ENCODE peak calls at places on chromosomes 11 and 22, in seven cellular contexts. K is NCI-H1930; J is T-cell; F is stimulated activated CD8-positive, alpha-beta memory T cell treated with anti-CD3 and anti-CD28 coated beads, Interleukin-15, amount 100 ng/mL, for 24 hours; D is CD4-positive, alpha-beta T cell; N is GM04503; P is SJSA1. A is an unnamed sample.

GRCh38 chr11:120744016-120744994 is 232.8 kb downstream of the GRIK4 start:
- DNase-seq in N (no peak), K (no peak), P (no peak), D (no peak), F (no peak), J (no peak), A (no peak)

GRCh38 chr11:29184939-29185890 is 831.6 kb downstream of the KCNA4 start:
- DNase-seq in N (peak; percentile 95), P (peak; percentile 89), J (no peak), K (no peak), D (no peak), F (no peak), A (peak; percentile 78)

GRCh38 chr11:65493367-65494176 is 5.3 kb upstream of the MALAT1 start:
- DNase-seq in P (peak; percentile 84), K (no peak), D (no peak), N (peak; percentile 97), F (no peak), J (no peak), A (peak; percentile 88)

GRCh38 chr22:38215156-38216038 is 13.6 kb downstream of the MAFF start:
- DNase-seq in F (no peak), P (no peak), J (no peak), N (no peak), K (no peak), D (no peak), A (no peak)

GRCh38 chr22:41847300-41847699 is 14.4 kb downstream of the SREBF2 start:
- DNase-seq in J (no peak), K (no peak), D (no peak), F (no peak), P (no peak), N (no peak), A (no peak)

GRCh38 chr11:128784059-128784804 is 82.9 kb downstream of the KCNJ1 start:
- DNase-seq in K (peak; percentile 69), N (no peak), P (no peak), J (no peak), F (no peak), D (no peak), A (no peak)

GRCh38 chr22:41094036-41094435 is 1.6 kb downstream of the EP300 start:
- DNase-seq in J (no peak), D (no peak), K (no peak), N (no peak), F (no peak), P (peak; percentile 28), A (peak; percentile 23)

GRCh38 chr11:76640540-76640939 is 30.0 kb downstream of the LRRC32 start:
- DNase-seq in F (no peak), K (no peak), N (no peak), P (no peak), D (no peak), J (no peak), A (no peak)

GRCh38 chr11:2898366-2899079 is 12.9 kb upstream of the CDKN1C start:
- DNase-seq in N (peak; percentile 54), K (no peak), P (peak; percentile 71), F (no peak), J (peak; percentile 36), D (peak; percentile 54), A (peak; percentile 73)

GRCh38 chr11:82823635-82824614 is 76.3 kb downstream of the PRCP start:
- DNase-seq in P (no peak), J (no peak), F (no peak), N (no peak), D (no peak), K (no peak), A (no peak)

GRCh38 chr11:110182886-110183285 is 89.7 kb downstream of the ZC3H12C start:
- DNase-seq in N (no peak), J (no peak), D (no peak), F (no peak), P (no peak), K (no peak), A (peak; percentile 71)

GRCh38 chr22:39185601-39186012 is 33.1 kb upstream of the CBX7 start:
- DNase-seq in D (no peak), K (no peak), P (no peak), J (no peak), F (no peak), N (peak; percentile 60), A (no peak)

GRCh38 chr11:33540946-33541915 is 159.4 kb downstream of the C11orf91 start:
- DNase-seq in J (no peak), F (no peak), P (no peak), N (no peak), K (no peak), D (no peak), A (no peak)

GRCh38 chr11:134950692-134951304 is 538.8 kb upstream of the B3GAT1 start:
- DNase-seq in J (no peak), K (no peak), P (peak; percentile 19), N (peak; percentile 24), D (no peak), F (no peak), A (no peak)

GRCh38 chr11:46456676-46457432 is 65.3 kb upstream of the CHRM4 start:
- DNase-seq in F (no peak), J (no peak), D (no peak), N (no peak), K (no peak), P (no peak), A (no peak)